ENCODE peak calls at places on chromosome 6, in seven cellular contexts. G is cardiac muscle cell, E is Peyer's patch, P is pancreas, I is lower lobe of right lung, T is PC-3, Q is left lung. A is an unnamed sample.

GRCh38 chr6:116210750-116211425 is 43.0 kb downstream of the TSPYL4 start:
- DNase-seq in G (peak; percentile 13), E (no peak), P (no peak), I (no peak), T (peak; percentile 46), Q (peak; percentile 55), A (no peak)

GRCh38 chr6:7747433-7747832 is 21.5 kb downstream of the BMP6 start:
- DNase-seq in G (no peak), E (no peak), P (no peak), I (no peak), T (no peak), Q (no peak), A (no peak)

GRCh38 chr6:63789699-63790098 is 154.1 kb downstream of the PHF3 start:
- DNase-seq in G (no peak), E (no peak), P (no peak), I (no peak), T (no peak), Q (no peak), A (no peak)

GRCh38 chr6:157244175-157244574 is 79.1 kb downstream of the TMEM242 start:
- DNase-seq in G (no peak), E (no peak), P (no peak), I (no peak), T (no peak), Q (no peak), A (no peak)

GRCh38 chr6:73604461-73604860 is 49.3 kb downstream of the SLC17A5 start:
- DNase-seq in G (no peak), E (no peak), P (no peak), I (no peak), T (no peak), Q (no peak), A (no peak)

GRCh38 chr6:161836643-161837448 is 563.0 kb upstream of the AGPAT4 start:
- DNase-seq in G (peak; percentile 17), E (no peak), P (peak; percentile 30), I (no peak), T (peak; percentile 33), Q (no peak), A (no peak)

GRCh38 chr6:153484056-153484455 is 353.0 kb upstream of the RGS17 start:
- DNase-seq in G (no peak), E (no peak), P (no peak), I (no peak), T (no peak), Q (no peak), A (no peak)

GRCh38 chr6:170201361-170201760 is 89.5 kb downstream of the DLL1 start:
- DNase-seq in G (no peak), E (no peak), P (no peak), I (no peak), T (no peak), Q (no peak), A (no peak)

GRCh38 chr6:21625642-21626041 is 32.1 kb downstream of the SOX4 start:
- DNase-seq in G (no peak), E (no peak), P (no peak), I (no peak), T (no peak), Q (no peak), A (no peak)

DNA sequence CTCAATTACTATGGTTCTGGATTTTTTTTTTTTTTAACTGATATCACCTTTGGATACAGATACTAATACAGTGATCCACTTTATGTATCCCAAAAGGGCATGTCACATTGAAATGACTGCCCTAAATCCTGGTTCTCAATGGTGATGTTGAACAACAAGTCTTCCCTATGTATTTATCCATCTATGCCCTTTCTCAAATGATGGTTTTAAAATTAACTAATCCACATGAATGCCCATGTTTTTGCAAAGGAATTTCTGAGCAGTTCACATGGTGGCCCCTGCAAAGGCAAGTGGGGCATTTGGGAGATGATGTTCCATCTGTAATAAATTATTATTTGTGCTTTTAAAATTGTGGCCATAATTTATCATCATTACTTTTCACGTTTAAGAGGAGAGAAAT is 2.7 kb downstream of the ADGRB3 start:
- DNase-seq in G (no peak), E (no peak), P (no peak), I (no peak), T (no peak), Q (no peak), A (no peak)
- H3K27me3 ChIP-seq in G (peaks cover 65% of the 10 kb centered on the region), E (no peaks in the 10 kb centered on the region), P (peaks cover 9% of the 10 kb centered on the region), I (peaks cover 14% of the 10 kb centered on the region), T (peaks cover 74% of the 10 kb centered on the region), Q (peaks cover 15% of the 10 kb centered on the region), A (no peaks in the 10 kb centered on the region)

DNA sequence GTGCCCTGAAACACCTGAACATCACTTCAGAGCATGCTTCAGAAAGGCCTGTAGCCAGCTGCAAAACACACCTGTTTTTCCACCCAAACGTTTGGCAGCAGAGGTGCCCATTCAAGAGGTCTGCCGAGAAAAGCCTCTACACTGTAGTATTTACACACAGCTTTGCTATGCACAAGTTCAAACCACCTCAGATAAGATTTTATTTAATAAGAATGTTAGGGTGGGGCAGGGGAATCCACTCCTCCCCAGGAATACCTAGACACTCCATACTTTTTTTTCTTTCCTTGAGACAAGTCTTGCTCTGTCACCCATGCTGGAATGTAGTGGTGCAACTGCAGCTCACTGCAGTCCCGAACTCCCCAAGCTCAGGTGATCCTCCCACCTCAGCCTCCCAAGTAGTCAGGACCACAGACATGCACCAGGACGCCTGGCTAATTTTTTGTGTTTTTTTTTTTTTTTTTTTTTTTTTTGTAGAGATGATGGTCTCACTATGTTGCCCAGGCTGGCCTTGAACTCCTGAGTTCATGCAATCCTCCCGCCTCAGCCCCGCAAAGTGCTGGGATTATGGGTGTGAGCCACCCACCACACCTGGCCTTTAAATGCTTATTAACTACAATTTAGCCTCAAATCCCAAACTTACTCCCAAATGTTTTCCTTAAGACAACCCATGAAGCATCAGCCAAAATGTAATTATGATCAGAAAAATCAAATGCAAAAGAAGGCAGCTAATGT is 9.7 kb downstream of the MRPL14 start:
- DNase-seq in G (no peak), E (no peak), P (peak; percentile 40), I (peak; percentile 62), T (peak; percentile 82), Q (no peak), A (peak; percentile 50)
- H3K4me1 ChIP-seq in G (peaks cover 16% of the 10 kb centered on the region), E (no peaks in the 10 kb centered on the region), P (peaks cover 39% of the 10 kb centered on the region), I (peaks cover 73% of the 10 kb centered on the region), T (peaks cover 70% of the 10 kb centered on the region), Q (peaks cover 25% of the 10 kb centered on the region), A (peaks cover 6% of the 10 kb centered on the region)

GRCh38 chr6:137489410-137490371 is 4.5 kb downstream of the OLIG3 start:
- DNase-seq in G (no peak), E (no peak), P (no peak), I (peak; percentile 48), T (no peak), Q (peak; percentile 47), A (no peak)

GRCh38 chr6:137487181-137487910 is 6.8 kb downstream of the OLIG3 start:
- DNase-seq in G (no peak), E (no peak), P (no peak), I (no peak), T (no peak), Q (peak; percentile 43), A (no peak)

GRCh38 chr6:137486388-137486787 is 7.8 kb downstream of the OLIG3 start:
- DNase-seq in G (no peak), E (no peak), P (no peak), I (no peak), T (no peak), Q (no peak), A (no peak)

GRCh38 chr6:137488736-137489409 is 5.3 kb downstream of the OLIG3 start:
- DNase-seq in G (no peak), E (no peak), P (no peak), I (peak; percentile 50), T (no peak), Q (peak; percentile 68), A (no peak)

DNA sequence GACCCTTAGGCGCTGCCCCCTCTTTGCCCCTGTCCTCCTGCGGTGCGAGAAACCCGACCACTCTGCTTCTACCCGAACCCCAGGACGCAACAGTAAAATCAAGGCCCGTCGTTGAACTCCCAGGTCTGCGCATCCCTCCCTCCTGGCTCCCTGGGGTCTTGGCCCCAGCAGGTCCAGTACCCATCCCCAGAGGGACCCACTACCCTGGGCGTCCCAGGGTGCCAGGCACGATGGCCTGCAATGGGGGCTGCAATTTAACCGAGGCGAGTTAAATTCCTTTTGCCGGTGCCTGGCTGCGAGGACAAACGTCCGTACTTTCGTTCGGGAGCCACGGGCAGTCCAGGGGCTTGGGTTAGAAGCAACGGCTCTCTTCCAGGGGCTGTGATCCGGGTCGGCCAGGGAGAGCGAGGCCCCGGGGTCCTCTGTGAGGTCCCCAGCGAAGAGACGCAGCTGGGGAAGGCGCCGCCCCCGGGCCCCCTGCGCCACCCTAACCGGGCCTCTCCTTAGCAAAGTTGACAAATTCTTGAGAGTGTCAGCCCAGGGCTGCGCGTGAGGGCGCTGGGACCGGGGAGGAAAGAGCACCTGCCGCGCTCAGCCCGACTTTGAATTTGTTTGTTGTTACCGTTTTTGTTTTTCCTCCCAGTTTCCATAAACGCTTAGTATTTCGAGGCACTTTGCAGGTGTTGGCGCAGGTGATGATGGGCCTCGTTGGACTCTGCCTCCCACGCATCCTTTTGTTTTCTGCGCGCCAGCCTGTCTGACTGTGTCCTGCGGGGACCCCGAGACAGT is 6.1 kb downstream of the OLIG3 start:
- DNase-seq in G (no peak), E (no peak), P (no peak), I (no peak), T (no peak), Q (peak; percentile 69), A (no peak)
- H3K27me3 ChIP-seq in G (peaks cover 100% of the 10 kb centered on the region), E (peaks cover 57% of the 10 kb centered on the region), P (peaks cover 6% of the 10 kb centered on the region), I (peaks cover 86% of the 10 kb centered on the region), T (peaks cover 45% of the 10 kb centered on the region), Q (peaks cover 93% of the 10 kb centered on the region), A (peaks cover 6% of the 10 kb centered on the region)

DNA sequence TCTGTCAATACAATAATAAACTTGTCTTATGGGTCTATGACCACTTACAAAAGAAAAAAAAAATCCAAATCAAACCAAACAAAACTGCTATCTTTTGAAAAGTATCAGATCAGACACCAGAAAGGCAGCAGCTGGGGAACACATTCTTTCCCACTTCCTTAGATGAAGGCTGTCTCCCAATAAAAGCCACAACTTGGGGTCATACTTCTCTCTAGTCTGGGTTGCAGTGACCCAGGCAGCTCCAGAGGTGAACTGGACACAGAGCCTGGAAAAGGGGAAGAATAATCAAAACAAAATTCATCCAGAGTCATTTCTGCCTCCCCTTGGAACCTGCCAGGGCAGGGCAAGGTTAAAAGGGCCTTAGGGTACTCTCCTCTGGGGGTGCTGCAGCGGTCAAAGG is 19.1 kb downstream of the ATXN1 start:
- DNase-seq in G (no peak), E (no peak), P (no peak), I (no peak), T (no peak), Q (no peak), A (no peak)
- H3K4me1 ChIP-seq in G (no peaks in the 10 kb centered on the region), E (no peaks in the 10 kb centered on the region), P (peaks cover 22% of the 10 kb centered on the region), I (peaks cover 75% of the 10 kb centered on the region), T (peaks cover 48% of the 10 kb centered on the region), Q (peaks cover 32% of the 10 kb centered on the region), A (no peaks in the 10 kb centered on the region)